ENCODE peak calls at places on chromosomes 5 and 9, in nine cellular contexts. W, K, T, E, J, M, Y, A and H are unnamed samples.

GRCh38 chr9:28927711-28928110 is 1354.4 kb upstream of the C9orf72 start:
- DNase-seq in K (no peak), T (no peak), J (no peak), A (peak), M (no peak), W (no peak), E (no peak), Y (no peak), H (no peak)

GRCh38 chr9:35616681-35617459 is 1.3 kb downstream of the CD72 start:
- DNase-seq in W (peak), E (peak), T (peak), A (no peak), M (peak), K (peak), J (no peak), Y (peak), H (no peak)

GRCh38 chr9:123121457-123121856 is 88.0 kb downstream of the GPR21 start:
- DNase-seq in E (no peak), A (no peak), T (no peak), Y (no peak), W (no peak), J (no peak), M (no peak), K (no peak), H (no peak)

GRCh38 chr5:111869681-111870080 is 112.7 kb upstream of the NREP start:
- DNase-seq in A (no peak), J (no peak), K (peak), W (no peak), Y (no peak), T (no peak), M (no peak), E (no peak), H (no peak)

GRCh38 chr5:61771062-61771461 is 439.0 kb downstream of the ZSWIM6 start:
- DNase-seq in Y (no peak), W (no peak), T (no peak), E (no peak), M (no peak), A (no peak), J (no peak), K (no peak), H (no peak)

GRCh38 chr9:33415152-33416038 is 13.0 kb upstream of the AQP7 start:
- DNase-seq in J (no peak), E (peak), K (no peak), M (peak), Y (peak), A (peak), T (peak), W (peak), H (no peak)

GRCh38 chr9:73038613-73039012 is 85.8 kb upstream of the ALDH1A1 start:
- DNase-seq in K (peak), W (no peak), E (peak), M (no peak), T (no peak), J (no peak), Y (no peak), A (peak), H (no peak)

GRCh38 chr5:93062548-93062947 is 518.5 kb downstream of the NR2F1-AS1 start:
- DNase-seq in W (no peak), M (no peak), T (no peak), K (no peak), A (no peak), J (no peak), E (no peak), Y (no peak), H (no peak)

GRCh38 chr5:98458004-98458403 is 315.5 kb upstream of the RGMB start:
- DNase-seq in A (no peak), W (no peak), K (peak), J (peak), T (no peak), Y (no peak), E (no peak), M (no peak), H (no peak)

GRCh38 chr5:15592728-15593127 is 92.7 kb downstream of the FBXL7 start:
- DNase-seq in J (no peak), W (no peak), E (no peak), K (no peak), T (no peak), A (no peak), M (no peak), Y (no peak), H (no peak)

GRCh38 chr5:33795532-33795931 is 96.3 kb downstream of the ADAMTS12 start:
- DNase-seq in J (no peak), K (no peak), T (no peak), Y (no peak), W (no peak), M (no peak), A (no peak), E (no peak), H (peak)

GRCh38 chr5:33242264-33242663 is 198.5 kb upstream of the TARS1 start:
- DNase-seq in E (no peak), W (no peak), M (no peak), Y (no peak), T (no peak), K (no peak), A (no peak), J (no peak), H (no peak)

DNA sequence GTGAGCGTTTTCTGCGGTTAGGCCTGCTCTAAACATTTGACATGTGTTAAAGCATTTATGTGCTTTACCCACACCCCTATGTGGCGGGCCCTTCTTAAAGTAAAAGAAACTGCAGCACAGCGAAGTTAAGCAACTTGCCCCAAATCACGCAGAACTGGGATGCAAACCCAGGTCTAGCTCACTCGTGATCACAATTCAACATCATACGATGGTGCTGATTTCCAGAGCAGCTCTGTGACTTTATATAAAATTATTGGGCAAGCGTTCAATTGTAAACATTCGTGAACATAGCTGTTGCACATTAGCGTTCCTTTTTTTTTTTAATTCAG is 718 bp downstream of the RFESD start:
- DNase-seq in W (no peak), K (no peak), A (no peak), J (no peak), E (no peak), T (no peak), Y (no peak), M (no peak), H (no peak)
- TF ChIP-seq CTCF in W (no peak), K (no peak), A (no peak), J (no peak), E (no peak), T (no peak), Y (no peak), M (no peak), H (no peak)

GRCh38 chr5:171521219-171521633 is 101.8 kb downstream of the FGF18 start:
- DNase-seq in E (no peak), A (peak), W (no peak), Y (no peak), J (peak), T (peak), K (peak), M (no peak), H (no peak)
- TF ChIP-seq CTCF in E (no peak), A (peak), W (no peak), Y (no peak), J (peak), T (no peak), K (peak), M (no peak), H (peak)

GRCh38 chr9:109776391-109776790 is 3.6 kb upstream of the PALM2AKAP2 start:
- DNase-seq in W (no peak), A (no peak), M (no peak), K (no peak), E (no peak), T (no peak), J (no peak), Y (no peak), H (no peak)

GRCh38 chr9:109781086-109781485 is 1.1 kb downstream of the PALM2AKAP2 start:
- DNase-seq in Y (no peak), J (no peak), W (no peak), T (no peak), K (peak), E (no peak), M (no peak), A (no peak), H (no peak)

GRCh38 chr9:109780453-109781033 is 545 bp downstream of the PALM2AKAP2 start:
- DNase-seq in Y (no peak), T (no peak), K (peak), E (no peak), J (no peak), M (no peak), W (no peak), A (no peak), H (no peak)

GRCh38 chr9:109781541-109782197 is 1.7 kb downstream of the PALM2AKAP2 start:
- DNase-seq in Y (no peak), A (no peak), J (no peak), E (no peak), T (no peak), K (peak), W (no peak), M (no peak), H (no peak)

DNA sequence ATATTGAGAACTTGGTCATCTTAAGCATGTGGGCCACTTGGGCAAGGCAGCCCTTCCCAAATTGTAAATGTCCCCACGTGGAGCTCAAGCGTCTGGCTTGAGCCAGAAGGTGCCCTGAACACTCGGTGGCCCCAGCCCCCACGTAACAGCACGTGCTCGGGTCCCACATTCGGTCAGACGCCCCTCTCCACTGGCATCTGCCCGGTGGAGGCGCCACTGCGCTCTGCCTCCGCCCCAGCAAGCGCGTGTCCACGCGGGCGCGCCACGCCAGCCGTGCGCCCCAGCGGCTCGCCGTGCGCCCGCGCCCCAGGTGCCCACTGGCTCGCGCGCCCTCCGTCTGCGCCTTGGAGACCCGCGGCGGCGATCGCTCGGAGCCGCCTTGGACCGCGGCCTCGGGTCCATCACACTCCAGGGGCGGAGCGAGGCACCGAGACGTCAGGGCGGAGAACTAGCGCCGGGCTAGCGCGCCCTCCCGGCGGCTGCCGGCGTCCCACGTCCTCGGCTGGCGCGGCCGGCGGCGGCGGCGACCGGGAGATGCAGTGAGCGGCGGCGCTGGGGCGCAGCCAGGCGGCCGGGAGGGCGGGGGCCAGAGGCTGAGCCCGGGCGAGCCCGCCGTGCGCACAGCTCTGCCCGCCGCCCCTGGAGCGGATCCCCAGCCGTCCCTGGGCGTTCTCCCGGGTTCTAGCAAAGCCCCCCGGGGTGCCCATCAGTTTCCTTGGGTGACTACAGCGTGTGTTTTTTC is at the start of gene PALM2AKAP2:
- DNase-seq in E (peak), A (peak), T (no peak), K (peak), J (no peak), W (no peak), M (peak), Y (peak), H (peak)
- TF ChIP-seq CTCF in E (no peak), A (no peak), T (no peak), K (peak), J (peak), W (no peak), M (no peak), Y (no peak), H (peak)

DNA sequence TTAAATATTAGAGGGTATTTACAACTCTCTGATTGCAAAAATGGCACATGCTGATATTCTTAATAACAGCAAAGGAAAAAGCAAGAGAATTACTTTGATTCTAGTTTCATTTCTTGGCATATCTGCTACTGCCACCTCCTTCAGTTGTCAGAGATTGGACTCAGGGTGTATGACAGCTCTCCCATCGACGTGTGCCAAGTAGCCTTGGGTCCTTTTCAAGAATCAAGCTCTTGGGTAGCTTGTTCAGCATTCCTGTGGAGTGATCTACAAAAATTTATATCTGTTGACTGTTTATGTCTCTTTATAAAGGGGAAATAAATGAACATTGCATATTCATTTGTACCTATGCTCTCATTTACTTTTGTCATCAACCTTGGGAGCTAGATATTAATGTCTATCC is 315.6 kb downstream of the PRR16 start:
- DNase-seq in J (no peak), W (no peak), E (no peak), M (no peak), K (peak), A (no peak), Y (no peak), T (no peak), H (no peak)
- TF ChIP-seq CTCF in J (no peak), W (no peak), E (no peak), M (no peak), K (no peak), A (no peak), Y (no peak), T (no peak), H (no peak)

DNA sequence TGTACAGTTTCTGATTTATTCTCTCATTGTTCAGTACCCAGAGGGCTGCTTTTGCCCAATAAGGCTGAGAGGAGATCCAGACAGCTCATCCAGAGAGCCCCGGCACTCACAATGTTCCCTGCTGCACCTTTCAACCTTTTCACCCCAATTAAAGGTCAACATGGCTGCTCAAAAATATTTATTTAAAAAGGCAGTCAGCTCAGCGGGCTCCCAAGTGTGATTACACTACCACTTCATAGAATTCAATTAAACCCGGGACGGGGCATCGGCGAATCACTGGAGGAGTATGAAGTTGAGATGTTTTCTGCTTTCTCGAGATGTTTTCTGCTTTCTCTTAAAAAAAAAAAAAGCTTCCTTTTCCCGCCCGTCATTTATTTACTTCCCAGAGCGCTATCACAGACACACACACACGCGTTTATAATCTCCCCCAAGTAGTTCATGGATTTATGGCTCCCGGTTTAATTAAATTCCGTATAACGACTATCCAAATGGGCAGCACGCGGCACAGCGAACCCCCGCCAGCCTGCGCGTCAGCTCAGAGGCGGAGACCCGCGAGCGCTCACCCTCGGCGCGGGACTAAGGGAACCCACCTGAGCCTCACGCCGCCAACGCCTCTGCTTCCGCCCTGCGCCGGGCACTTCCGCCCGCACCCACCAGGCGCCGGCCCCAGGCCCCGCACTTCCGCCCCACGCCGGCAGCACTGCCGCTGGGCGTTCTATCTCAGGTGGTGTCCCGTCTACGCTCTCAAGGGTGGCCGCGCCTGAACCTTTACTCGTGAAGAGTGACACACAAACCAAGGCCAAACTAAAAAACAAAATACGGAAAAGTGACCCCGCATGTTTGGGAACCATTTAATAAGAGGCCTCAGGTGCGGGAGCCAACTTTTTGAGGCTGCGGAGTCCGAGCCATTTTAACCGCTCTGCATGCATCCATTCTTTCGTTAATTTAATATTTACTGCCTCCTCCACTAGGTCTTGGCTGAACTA is at the start of gene C5orf63:
- DNase-seq in Y (peak), A (no peak), E (peak), M (peak), J (no peak), K (peak), T (peak), W (peak), H (no peak)
- TF ChIP-seq CTCF in Y (peak), A (no peak), E (peak), M (no peak), J (no peak), K (no peak), T (peak), W (no peak), H (no peak)

DNA sequence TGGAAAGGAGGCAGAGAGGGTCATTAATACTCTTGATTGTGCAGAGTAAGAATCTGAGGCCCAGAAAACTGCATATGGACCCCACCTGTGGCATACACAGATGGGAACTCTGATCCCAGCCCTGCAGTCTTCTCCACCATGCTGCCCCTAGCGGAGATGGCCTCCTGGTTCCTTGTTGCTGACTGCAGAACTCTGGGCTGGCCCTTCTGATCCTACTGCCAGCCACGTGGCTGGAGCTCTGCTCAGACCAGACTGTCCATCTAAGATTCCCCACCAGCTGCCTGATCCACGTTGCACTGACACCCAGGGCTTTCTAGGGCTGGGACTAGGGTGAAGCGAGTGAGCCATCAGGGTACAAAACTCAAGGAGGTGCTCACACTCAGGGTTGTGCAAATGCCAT is 245.7 kb upstream of the NR4A3 start:
- DNase-seq in Y (no peak), T (no peak), A (no peak), M (no peak), J (no peak), W (no peak), K (no peak), E (no peak), H (no peak)
- TF ChIP-seq CTCF in Y (no peak), T (no peak), A (no peak), M (no peak), J (peak), W (no peak), K (no peak), E (no peak), H (no peak)

DNA sequence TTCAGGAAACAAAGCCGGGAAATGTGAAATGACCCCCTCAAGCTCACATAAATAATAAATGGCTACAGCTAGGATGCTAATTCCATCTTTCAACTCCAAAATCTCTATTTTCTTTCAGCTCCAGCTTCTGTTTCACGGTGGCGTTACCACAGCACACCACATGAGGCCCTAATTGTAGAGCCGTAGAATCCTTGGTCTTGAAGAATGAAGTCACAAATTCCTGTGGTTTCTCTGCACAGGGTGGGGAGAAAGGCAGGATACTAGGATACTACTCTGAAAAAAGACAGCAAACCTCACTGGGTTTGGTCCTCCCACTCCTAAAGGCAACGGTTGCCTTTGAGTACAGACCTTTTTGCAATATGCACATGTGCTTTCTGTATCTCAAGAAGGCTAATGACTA is 13.9 kb upstream of the RARS1 start:
- DNase-seq in E (no peak), J (peak), M (no peak), Y (no peak), T (no peak), K (peak), W (no peak), A (peak), H (no peak)
- TF ChIP-seq CTCF in E (no peak), J (peak), M (no peak), Y (no peak), T (no peak), K (peak), W (no peak), A (no peak), H (peak)

DNA sequence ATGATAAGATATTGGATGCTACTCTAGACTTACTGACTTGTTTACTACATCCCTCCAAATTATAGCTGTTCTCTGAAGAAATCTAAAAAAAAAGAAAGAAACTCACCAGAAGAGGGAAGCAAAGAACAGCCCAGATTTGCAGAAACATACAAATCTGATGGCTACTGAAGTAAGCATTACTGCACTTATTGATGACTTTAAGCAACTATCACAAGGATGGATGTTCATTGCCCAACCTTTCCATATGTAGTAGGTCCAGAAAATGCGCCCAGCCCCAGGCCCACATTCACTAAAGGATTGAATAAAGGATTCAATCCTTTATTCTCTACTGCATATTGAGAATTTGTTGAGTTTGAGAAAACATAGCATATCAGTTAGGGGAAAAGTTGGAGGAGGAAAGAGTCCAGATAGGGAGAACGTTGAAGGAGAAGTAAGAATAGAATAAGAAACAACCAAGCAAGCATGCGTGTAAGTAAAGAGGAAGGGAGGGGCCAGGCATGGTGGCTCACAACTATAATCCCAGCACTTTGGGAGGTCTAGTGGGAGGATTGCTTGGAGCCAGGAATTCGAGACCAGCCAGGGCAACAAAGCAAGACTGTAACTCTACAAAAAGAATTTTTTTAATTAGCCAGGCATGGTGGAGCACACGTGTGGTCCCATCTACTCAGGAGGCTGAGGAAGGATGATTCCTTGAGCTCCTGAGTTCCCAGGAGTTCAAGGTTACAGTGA is 33.8 kb upstream of the DTWD2 start:
- DNase-seq in K (peak), T (peak), E (no peak), A (peak), J (peak), Y (no peak), W (peak), M (no peak), H (no peak)
- TF ChIP-seq CTCF in K (peak), T (peak), E (no peak), A (peak), J (peak), Y (no peak), W (no peak), M (no peak), H (peak)